ENCODE peak calls at places on chromosomes 16 and 17, in four cellular contexts. One of them, this sample, is unnamed.

GRCh38 chr17:33284022-33284421 is 9.1 kb downstream of the ASIC2 start:
- DNase-seq in H1: no peak
- DNase-seq in H9: no peak
- DNase-seq in IMR-90: peak
- DNase-seq in this sample: no peak

GRCh38 chr16:22183335-22183734 is 21.0 kb downstream of the SDR42E2 start:
- DNase-seq in H9: no peak
- DNase-seq in H1: no peak
- DNase-seq in IMR-90: no peak
- DNase-seq in this sample: no peak

GRCh38 chr16:13680021-13680672 is 239.8 kb upstream of the ERCC4 start:
- DNase-seq in IMR-90: no peak
- DNase-seq in H1: no peak
- DNase-seq in H9: no peak
- DNase-seq in this sample: peak

GRCh38 chr17:72430611-72431432 is 310.0 kb downstream of the SOX9 start:
- DNase-seq in H1: no peak
- DNase-seq in H9: peak
- DNase-seq in IMR-90: no peak
- DNase-seq in this sample: peak

GRCh38 chr16:86396318-86396882 is 113.9 kb upstream of the FOXF1 start:
- DNase-seq in H9: no peak
- DNase-seq in H1: no peak
- DNase-seq in IMR-90: peak
- DNase-seq in this sample: no peak

GRCh38 chr16:17358350-17358749 is 112.4 kb downstream of the XYLT1 start:
- DNase-seq in H9: no peak
- DNase-seq in H1: no peak
- DNase-seq in IMR-90: no peak
- DNase-seq in this sample: no peak

GRCh38 chr17:2975469-2975958 is 87.9 kb downstream of the OR1D5 start:
- DNase-seq in H9: peak
- DNase-seq in IMR-90: no peak
- DNase-seq in H1: no peak
- DNase-seq in this sample: peak

GRCh38 chr16:17377360-17378324 is 93.1 kb downstream of the XYLT1 start:
- DNase-seq in H1: no peak
- DNase-seq in H9: no peak
- DNase-seq in IMR-90: no peak
- DNase-seq in this sample: no peak

GRCh38 chr16:68592466-68593337 is 52.4 kb upstream of the CDH3 start:
- DNase-seq in IMR-90: no peak
- DNase-seq in H9: no peak
- DNase-seq in H1: no peak
- DNase-seq in this sample: no peak

GRCh38 chr17:80942360-80943345 is 49.0 kb upstream of the CHMP6 start:
- DNase-seq in IMR-90: peak
- DNase-seq in H1: no peak
- DNase-seq in H9: no peak
- DNase-seq in this sample: no peak

GRCh38 chr16:20957153-20957552 is 56.6 kb downstream of the LYRM1 start:
- DNase-seq in IMR-90: no peak
- DNase-seq in H1: no peak
- DNase-seq in H9: no peak
- DNase-seq in this sample: no peak

GRCh38 chr17:81483085-81483861 is 29.3 kb downstream of the ACTG1 start:
- DNase-seq in IMR-90: no peak
- DNase-seq in H1: no peak
- DNase-seq in H9: peak
- DNase-seq in this sample: no peak

GRCh38 chr17:17376362-17376761 is 73.2 kb downstream of the NT5M start:
- DNase-seq in H9: no peak
- DNase-seq in H1: no peak
- DNase-seq in IMR-90: peak
- DNase-seq in this sample: no peak

GRCh38 chr16:82605076-82605475 is 21.7 kb upstream of the CDH13 start:
- DNase-seq in H1: no peak
- DNase-seq in H9: no peak
- DNase-seq in IMR-90: no peak
- DNase-seq in this sample: no peak

GRCh38 chr16:1156111-1156982 is 3.4 kb downstream of the CACNA1H start:
- DNase-seq in H9: no peak
- DNase-seq in IMR-90: no peak
- DNase-seq in H1: no peak
- DNase-seq in this sample: no peak

GRCh38 chr17:71631483-71631882 is 489.3 kb upstream of the SOX9 start:
- DNase-seq in IMR-90: peak
- DNase-seq in H1: no peak
- DNase-seq in H9: no peak
- DNase-seq in this sample: no peak

GRCh38 chr17:28216528-28216927 is 102.5 kb upstream of the TMEM97 start:
- DNase-seq in IMR-90: peak
- DNase-seq in H1: no peak
- DNase-seq in H9: no peak
- DNase-seq in this sample: no peak

GRCh38 chr16:86085161-86085611 is 186.2 kb downstream of the IRF8 start:
- DNase-seq in H9: no peak
- DNase-seq in IMR-90: no peak
- DNase-seq in H1: no peak
- DNase-seq in this sample: no peak

GRCh38 chr16:75486014-75486404 is 9.2 kb downstream of the CHST6 start:
- DNase-seq in H1: no peak
- DNase-seq in H9: no peak
- DNase-seq in IMR-90: no peak
- DNase-seq in this sample: no peak

GRCh38 chr16:7597677-7598076 is 265.0 kb downstream of the RBFOX1 start:
- DNase-seq in IMR-90: no peak
- DNase-seq in H1: no peak
- DNase-seq in H9: no peak
- DNase-seq in this sample: no peak

GRCh38 chr17:15231851-15232516 is 33.1 kb downstream of the PMP22 start:
- DNase-seq in H1: no peak
- DNase-seq in IMR-90: no peak
- DNase-seq in H9: no peak
- DNase-seq in this sample: peak

GRCh38 chr16:85526132-85526731 is 86.9 kb upstream of the GSE1 start:
- DNase-seq in H1: no peak
- DNase-seq in IMR-90: no peak
- DNase-seq in H9: no peak
- DNase-seq in this sample: no peak

GRCh38 chr17:43645765-43646481 is 15.8 kb downstream of the MEOX1 start:
- DNase-seq in H1: no peak
- DNase-seq in IMR-90: no peak
- DNase-seq in H9: no peak
- DNase-seq in this sample: no peak

GRCh38 chr17:62869885-62870580 is 61.9 kb upstream of the MARCHF10 start:
- DNase-seq in H1: peak
- DNase-seq in IMR-90: peak
- DNase-seq in H9: peak
- DNase-seq in this sample: peak

GRCh38 chr16:16018705-16019104 is 69.3 kb downstream of the ABCC1 start:
- DNase-seq in H9: no peak
- DNase-seq in IMR-90: no peak
- DNase-seq in H1: no peak
- DNase-seq in this sample: no peak

GRCh38 chr17:10067446-10068143 is 130.8 kb downstream of the GAS7 start:
- DNase-seq in H9: no peak
- DNase-seq in H1: no peak
- DNase-seq in IMR-90: no peak
- DNase-seq in this sample: peak

GRCh38 chr17:19724501-19725420 is 8.4 kb upstream of the SLC47A2 start:
- DNase-seq in H9: peak
- DNase-seq in H1: no peak
- DNase-seq in IMR-90: no peak
- DNase-seq in this sample: no peak

GRCh38 chr16:85824161-85825135 is 25.0 kb downstream of the COX4I1 start:
- DNase-seq in H1: no peak
- DNase-seq in IMR-90: no peak
- DNase-seq in H9: no peak
- DNase-seq in this sample: no peak

GRCh38 chr16:11315499-11315898 is 29.8 kb upstream of the RMI2 start:
- DNase-seq in H9: peak
- DNase-seq in IMR-90: peak
- DNase-seq in H1: peak
- DNase-seq in this sample: peak

GRCh38 chr16:85290626-85291301 is 178.5 kb upstream of the CIBAR2 start:
- DNase-seq in H9: no peak
- DNase-seq in IMR-90: no peak
- DNase-seq in H1: no peak
- DNase-seq in this sample: no peak

GRCh38 chr17:81576621-81577277 is 24.6 kb upstream of the FAAP100 start:
- DNase-seq in H9: peak
- DNase-seq in H1: no peak
- DNase-seq in IMR-90: peak
- DNase-seq in this sample: no peak

GRCh38 chr17:81712468-81713003 is 452 bp downstream of the SLC25A10 start:
- DNase-seq in H1: no peak
- DNase-seq in IMR-90: no peak
- DNase-seq in H9: no peak
- DNase-seq in this sample: peak

GRCh38 chr17:1002771-1003555 is 6.0 kb downstream of the TIMM22 start:
- DNase-seq in H9: no peak
- DNase-seq in H1: no peak
- DNase-seq in IMR-90: peak
- DNase-seq in this sample: no peak

GRCh38 chr17:8630802-8631553 is 453 bp upstream of the MYH10 start:
- DNase-seq in H9: peak
- DNase-seq in IMR-90: peak
- DNase-seq in H1: peak
- DNase-seq in this sample: peak

GRCh38 chr16:2037631-2038358 is 9.8 kb downstream of the NTHL1 start:
- DNase-seq in H9: no peak
- DNase-seq in H1: no peak
- DNase-seq in IMR-90: no peak
- DNase-seq in this sample: no peak

DNA sequence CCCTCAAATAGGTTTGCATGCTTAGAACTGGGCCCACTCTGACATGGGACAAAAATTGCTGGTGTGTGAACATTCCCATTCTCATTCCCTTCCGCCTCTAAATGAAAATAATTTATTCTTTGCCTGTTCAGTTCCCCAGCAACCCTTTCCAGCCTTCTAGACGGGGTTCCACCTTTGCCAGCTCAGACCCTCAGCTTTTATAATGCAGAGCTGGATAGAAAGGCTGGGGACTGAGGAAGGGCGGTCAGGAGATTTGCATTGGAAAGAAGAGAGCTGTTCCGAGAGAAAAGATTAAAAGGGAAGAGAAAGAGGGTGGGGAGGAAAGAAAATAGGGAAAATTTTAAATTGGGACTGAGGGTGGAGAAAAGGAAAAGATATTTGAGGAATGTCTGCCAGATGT is 151.1 kb upstream of the WSCD1 start:
- DNase-seq in H1: peak
- DNase-seq in IMR-90: no peak
- DNase-seq in H9: peak
- DNase-seq in this sample: no peak
- H3K56ac ChIP-seq in H1: no peak
- H3K56ac ChIP-seq in IMR-90: no peak
- H3K56ac ChIP-seq in H9: no peak
- H3K56ac ChIP-seq in this sample: no peak

DNA sequence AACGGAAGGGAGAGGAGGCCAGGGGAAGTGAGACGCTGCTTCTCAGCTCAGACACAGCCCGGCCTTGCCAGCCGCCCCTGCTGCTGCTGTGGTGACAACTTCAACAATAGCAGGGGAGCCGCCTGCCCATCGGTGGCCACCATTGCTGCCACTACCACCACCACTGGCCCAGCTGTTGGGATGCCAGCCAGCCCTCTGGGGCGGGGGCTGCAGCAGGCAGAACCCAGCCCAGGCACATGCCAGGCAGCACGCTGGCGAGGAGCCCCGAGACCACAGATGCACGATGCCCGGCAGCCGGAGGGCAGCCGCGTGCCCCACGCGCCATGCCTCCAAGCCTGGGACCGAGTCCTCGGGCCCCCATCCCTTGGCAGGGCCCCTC is 7.3 kb downstream of the DOK4 start:
- DNase-seq in H9: no peak
- DNase-seq in H1: no peak
- DNase-seq in IMR-90: no peak
- DNase-seq in this sample: no peak
- H3K27ac ChIP-seq in H9: no peak
- H3K27ac ChIP-seq in H1: no peak
- H3K27ac ChIP-seq in IMR-90: no peak
- H3K27ac ChIP-seq in this sample: no peak

GRCh38 chr17:76103274-76104139 is at the start of gene EXOC7:
- DNase-seq in IMR-90: peak
- DNase-seq in H9: peak
- DNase-seq in H1: peak
- DNase-seq in this sample: peak
- H3K56ac ChIP-seq in IMR-90: peak
- H3K56ac ChIP-seq in H9: no peak
- H3K56ac ChIP-seq in H1: peak
- H3K56ac ChIP-seq in this sample: peak

DNA sequence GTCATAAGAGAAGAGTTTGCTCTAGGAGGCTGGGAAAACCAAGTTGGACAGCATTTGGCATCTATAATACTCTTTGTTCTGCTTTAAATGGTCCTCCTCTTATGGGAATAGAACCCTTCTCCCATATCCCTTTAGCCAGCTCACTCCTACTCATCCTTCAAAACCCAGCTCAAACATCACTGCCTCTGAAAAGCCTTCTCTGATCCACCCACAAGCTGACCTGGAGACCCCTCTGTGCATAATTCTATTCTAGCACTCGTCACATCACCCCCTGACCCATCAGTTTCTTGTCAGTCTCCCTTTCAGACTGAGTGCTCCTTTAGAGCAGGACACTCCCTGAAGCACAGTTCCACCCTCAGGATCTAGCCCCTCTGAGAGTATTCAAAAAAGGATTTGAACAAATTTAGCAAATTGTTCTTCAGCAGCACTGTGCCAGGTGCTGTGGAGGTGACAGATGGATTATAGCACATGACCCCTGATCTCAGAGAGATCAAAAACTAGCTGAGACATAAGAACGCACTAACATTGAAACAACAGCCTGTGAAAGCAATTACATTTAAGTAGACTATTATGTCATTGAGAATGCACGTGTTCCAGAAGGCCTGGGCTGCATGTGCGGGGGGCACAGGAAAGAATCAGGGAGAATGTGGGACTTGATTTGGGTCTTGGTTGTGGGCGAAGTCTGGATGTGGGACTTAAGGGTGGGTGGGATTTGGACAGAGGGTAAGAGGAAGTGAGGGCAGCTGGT is 43.6 kb downstream of the MRPS23 start:
- DNase-seq in IMR-90: no peak
- DNase-seq in H9: peak
- DNase-seq in H1: no peak
- DNase-seq in this sample: no peak
- H3K27ac ChIP-seq in IMR-90: no peak
- H3K27ac ChIP-seq in H9: no peak
- H3K27ac ChIP-seq in H1: no peak
- H3K27ac ChIP-seq in this sample: no peak